ENCODE peak calls at places on chromosomes 2 and 18, in nine cellular contexts. One of them, this sample, is unnamed.

GRCh38 chr2:72539145-72539552 is 286.7 kb downstream of the EXOC6B start:
- DNase-seq in GM23338: peak; percentile 44
- DNase-seq in cardiac muscle cell: no peak
- DNase-seq in heart left ventricle: no peak
- DNase-seq in thoracic aorta: no peak
- DNase-seq in IMR-90: peak; percentile 53
- DNase-seq in suprapubic skin: no peak
- DNase-seq in uterus: no peak
- DNase-seq in fibroblast of lung: peak; percentile 6
- DNase-seq in this sample: no peak

GRCh38 chr2:196205891-196206408 is 34.6 kb upstream of the STK17B start:
- DNase-seq in GM23338: no peak
- DNase-seq in cardiac muscle cell: no peak
- DNase-seq in heart left ventricle: no peak
- DNase-seq in thoracic aorta: no peak
- DNase-seq in IMR-90: no peak
- DNase-seq in suprapubic skin: no peak
- DNase-seq in uterus: no peak
- DNase-seq in fibroblast of lung: peak; percentile 44
- DNase-seq in this sample: no peak

GRCh38 chr2:201680743-201681142 is 17.7 kb downstream of the MPP4 start:
- DNase-seq in GM23338: peak; percentile 85
- DNase-seq in cardiac muscle cell: peak; percentile 2
- DNase-seq in heart left ventricle: no peak
- DNase-seq in thoracic aorta: no peak
- DNase-seq in IMR-90: no peak
- DNase-seq in suprapubic skin: no peak
- DNase-seq in uterus: no peak
- DNase-seq in fibroblast of lung: peak; percentile 4
- DNase-seq in this sample: no peak

GRCh38 chr2:18831916-18832510 is 242.6 kb upstream of the NT5C1B start:
- DNase-seq in GM23338: no peak
- DNase-seq in cardiac muscle cell: no peak
- DNase-seq in heart left ventricle: no peak
- DNase-seq in thoracic aorta: no peak
- DNase-seq in IMR-90: peak; percentile 25
- DNase-seq in suprapubic skin: no peak
- DNase-seq in uterus: no peak
- DNase-seq in fibroblast of lung: no peak
- DNase-seq in this sample: no peak

GRCh38 chr2:974054-974453 is 23.4 kb downstream of the SNTG2 start:
- DNase-seq in GM23338: no peak
- DNase-seq in cardiac muscle cell: no peak
- DNase-seq in heart left ventricle: no peak
- DNase-seq in thoracic aorta: no peak
- DNase-seq in IMR-90: no peak
- DNase-seq in suprapubic skin: no peak
- DNase-seq in uterus: no peak
- DNase-seq in fibroblast of lung: no peak
- DNase-seq in this sample: no peak

GRCh38 chr2:163471947-163472346 is 263.9 kb downstream of the FIGN start:
- DNase-seq in GM23338: peak; percentile 29
- DNase-seq in cardiac muscle cell: peak; percentile 47
- DNase-seq in heart left ventricle: no peak
- DNase-seq in thoracic aorta: no peak
- DNase-seq in IMR-90: peak; percentile 3
- DNase-seq in suprapubic skin: no peak
- DNase-seq in uterus: no peak
- DNase-seq in fibroblast of lung: peak; percentile 30
- DNase-seq in this sample: no peak

GRCh38 chr2:74849228-74849892 is 15.4 kb downstream of the HK2 start:
- DNase-seq in GM23338: peak; percentile 77
- DNase-seq in cardiac muscle cell: no peak
- DNase-seq in heart left ventricle: peak; percentile 51
- DNase-seq in thoracic aorta: no peak
- DNase-seq in IMR-90: peak; percentile 33
- DNase-seq in suprapubic skin: no peak
- DNase-seq in uterus: no peak
- DNase-seq in fibroblast of lung: no peak
- DNase-seq in this sample: no peak

GRCh38 chr2:144004742-144005141 is 515.2 kb downstream of the ZEB2 start:
- DNase-seq in GM23338: no peak
- DNase-seq in cardiac muscle cell: no peak
- DNase-seq in heart left ventricle: no peak
- DNase-seq in thoracic aorta: no peak
- DNase-seq in IMR-90: no peak
- DNase-seq in suprapubic skin: no peak
- DNase-seq in uterus: no peak
- DNase-seq in fibroblast of lung: no peak
- DNase-seq in this sample: no peak

GRCh38 chr2:17971531-17971930 is 93.1 kb downstream of the KCNS3 start:
- DNase-seq in GM23338: no peak
- DNase-seq in cardiac muscle cell: no peak
- DNase-seq in heart left ventricle: no peak
- DNase-seq in thoracic aorta: no peak
- DNase-seq in IMR-90: no peak
- DNase-seq in suprapubic skin: no peak
- DNase-seq in uterus: no peak
- DNase-seq in fibroblast of lung: no peak
- DNase-seq in this sample: no peak

DNA sequence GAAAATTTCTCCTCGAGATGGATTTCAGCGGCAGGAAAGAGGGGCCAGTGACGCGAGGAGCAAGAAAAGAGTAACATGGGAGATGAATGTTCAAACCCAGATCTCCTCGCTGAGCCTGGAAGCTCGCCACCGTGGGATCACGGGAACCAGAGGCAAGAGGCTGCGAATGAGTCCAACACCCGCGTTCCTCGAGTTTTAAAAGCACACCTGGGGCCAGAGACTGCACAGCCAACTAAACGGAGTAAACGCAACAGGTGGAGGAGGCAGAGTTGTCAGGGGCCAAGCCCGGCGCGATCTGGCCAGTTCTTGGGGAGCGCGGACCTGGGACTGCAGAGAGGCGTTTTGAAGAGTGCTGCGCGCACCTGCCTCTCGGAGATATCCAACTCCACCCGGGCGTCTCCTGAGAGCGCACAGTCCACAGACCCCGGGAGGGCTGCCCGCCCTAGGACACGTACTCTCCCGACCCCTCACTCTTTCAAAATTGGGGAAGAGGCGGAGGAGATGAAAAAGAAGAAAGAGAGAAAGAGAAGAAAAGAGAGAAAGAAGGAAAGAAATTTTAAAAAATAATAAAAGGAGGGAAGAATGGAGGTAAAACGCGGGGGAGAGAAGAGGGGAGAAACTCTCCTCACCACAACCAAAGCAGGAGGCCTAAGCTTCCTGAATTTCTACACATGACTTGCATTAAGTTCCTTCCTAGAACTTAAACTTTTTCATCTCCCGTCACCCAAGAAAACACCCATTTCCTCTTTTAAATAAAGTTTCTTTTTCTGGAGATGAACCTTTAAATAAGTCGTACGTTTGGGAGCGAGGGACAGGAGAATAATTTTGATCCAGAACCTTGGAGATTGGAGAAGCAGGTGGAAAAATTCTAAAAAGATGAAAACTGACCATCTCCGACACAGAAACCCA is 5.3 kb upstream of the PAX3 start:
- DNase-seq in GM23338: peak; percentile 59
- DNase-seq in cardiac muscle cell: no peak
- DNase-seq in heart left ventricle: no peak
- DNase-seq in thoracic aorta: no peak
- DNase-seq in IMR-90: no peak
- DNase-seq in suprapubic skin: no peak
- DNase-seq in uterus: no peak
- DNase-seq in fibroblast of lung: no peak
- DNase-seq in this sample: no peak
- H3K4me1 ChIP-seq in GM23338: peaks cover 71% of the 10 kb centered on the region
- H3K4me1 ChIP-seq in cardiac muscle cell: peaks cover 17% of the 10 kb centered on the region
- H3K4me1 ChIP-seq in heart left ventricle: peaks cover 29% of the 10 kb centered on the region
- H3K4me1 ChIP-seq in thoracic aorta: peaks cover 15% of the 10 kb centered on the region
- H3K4me1 ChIP-seq in IMR-90: peaks cover 2% of the 10 kb centered on the region
- H3K4me1 ChIP-seq in suprapubic skin: peaks cover 56% of the 10 kb centered on the region
- H3K4me1 ChIP-seq in uterus: no peaks in the 10 kb centered on the region
- H3K4me1 ChIP-seq in fibroblast of lung: peaks cover 4% of the 10 kb centered on the region
- H3K4me1 ChIP-seq in this sample: peaks cover 2% of the 10 kb centered on the region

GRCh38 chr18:2902327-2902726 is 55.5 kb downstream of the EMILIN2 start:
- DNase-seq in GM23338: no peak
- DNase-seq in cardiac muscle cell: no peak
- DNase-seq in heart left ventricle: peak; percentile 9
- DNase-seq in thoracic aorta: no peak
- DNase-seq in IMR-90: no peak
- DNase-seq in suprapubic skin: peak; percentile 49
- DNase-seq in uterus: no peak
- DNase-seq in fibroblast of lung: no peak
- DNase-seq in this sample: no peak

GRCh38 chr18:2901405-2901989 is 54.7 kb downstream of the EMILIN2 start:
- DNase-seq in GM23338: no peak
- DNase-seq in cardiac muscle cell: no peak
- DNase-seq in heart left ventricle: no peak
- DNase-seq in thoracic aorta: no peak
- DNase-seq in IMR-90: peak; percentile 22
- DNase-seq in suprapubic skin: peak; percentile 78
- DNase-seq in uterus: peak; percentile 73
- DNase-seq in fibroblast of lung: peak; percentile 73
- DNase-seq in this sample: peak; percentile 66

GRCh38 chr18:2905802-2906521 is 59.2 kb downstream of the EMILIN2 start:
- DNase-seq in GM23338: peak; percentile 69
- DNase-seq in cardiac muscle cell: no peak
- DNase-seq in heart left ventricle: peak; percentile 90
- DNase-seq in thoracic aorta: no peak
- DNase-seq in IMR-90: no peak
- DNase-seq in suprapubic skin: peak; percentile 88
- DNase-seq in uterus: peak; percentile 73
- DNase-seq in fibroblast of lung: peak; percentile 59
- DNase-seq in this sample: peak; percentile 79

GRCh38 chr18:2900742-2901404 is 54.1 kb downstream of the EMILIN2 start:
- DNase-seq in GM23338: no peak
- DNase-seq in cardiac muscle cell: peak; percentile 36
- DNase-seq in heart left ventricle: no peak
- DNase-seq in thoracic aorta: no peak
- DNase-seq in IMR-90: no peak
- DNase-seq in suprapubic skin: peak; percentile 45
- DNase-seq in uterus: no peak
- DNase-seq in fibroblast of lung: no peak
- DNase-seq in this sample: peak; percentile 19

DNA sequence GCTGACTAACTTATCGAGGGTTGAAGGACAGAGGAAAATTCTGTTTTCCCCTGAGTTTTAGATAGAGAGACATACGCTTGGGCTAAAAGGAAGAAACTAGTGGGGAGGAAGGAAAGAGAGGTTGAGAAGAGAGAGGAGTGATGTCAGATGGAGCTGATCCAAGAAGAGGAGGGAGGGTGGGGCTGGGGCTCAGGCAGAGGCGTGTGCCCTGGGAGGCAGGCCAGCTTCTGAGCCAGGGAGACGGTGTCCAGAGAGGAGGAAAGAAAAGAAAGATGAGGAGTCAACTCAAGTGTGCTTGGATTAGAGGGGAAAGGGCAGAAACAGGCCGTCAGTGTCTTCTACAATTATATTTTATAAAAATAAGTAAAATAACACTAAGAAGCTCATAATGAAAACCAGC is 56.2 kb downstream of the EMILIN2 start:
- DNase-seq in GM23338: no peak
- DNase-seq in cardiac muscle cell: peak; percentile 45
- DNase-seq in heart left ventricle: peak; percentile 79
- DNase-seq in thoracic aorta: no peak
- DNase-seq in IMR-90: peak; percentile 61
- DNase-seq in suprapubic skin: peak; percentile 84
- DNase-seq in uterus: peak; percentile 82
- DNase-seq in fibroblast of lung: peak; percentile 86
- DNase-seq in this sample: peak; percentile 89
- H3K4me1 ChIP-seq in GM23338: peaks cover 19% of the 10 kb centered on the region
- H3K4me1 ChIP-seq in cardiac muscle cell: peaks cover 46% of the 10 kb centered on the region
- H3K4me1 ChIP-seq in heart left ventricle: peaks cover 36% of the 10 kb centered on the region
- H3K4me1 ChIP-seq in thoracic aorta: no peaks in the 10 kb centered on the region
- H3K4me1 ChIP-seq in IMR-90: peaks cover 5% of the 10 kb centered on the region
- H3K4me1 ChIP-seq in suprapubic skin: peaks cover 50% of the 10 kb centered on the region
- H3K4me1 ChIP-seq in uterus: peaks cover 7% of the 10 kb centered on the region
- H3K4me1 ChIP-seq in fibroblast of lung: peaks cover 11% of the 10 kb centered on the region
- H3K4me1 ChIP-seq in this sample: peaks cover 11% of the 10 kb centered on the region

GRCh38 chr2:182862003-182862402 is 4.4 kb downstream of the FRZB start:
- DNase-seq in GM23338: no peak
- DNase-seq in cardiac muscle cell: no peak
- DNase-seq in heart left ventricle: peak; percentile 29
- DNase-seq in thoracic aorta: peak; percentile 3
- DNase-seq in IMR-90: no peak
- DNase-seq in suprapubic skin: no peak
- DNase-seq in uterus: peak; percentile 22
- DNase-seq in fibroblast of lung: no peak
- DNase-seq in this sample: no peak

GRCh38 chr2:182855376-182855775 is 11.1 kb downstream of the FRZB start:
- DNase-seq in GM23338: no peak
- DNase-seq in cardiac muscle cell: no peak
- DNase-seq in heart left ventricle: no peak
- DNase-seq in thoracic aorta: no peak
- DNase-seq in IMR-90: no peak
- DNase-seq in suprapubic skin: no peak
- DNase-seq in uterus: no peak
- DNase-seq in fibroblast of lung: no peak
- DNase-seq in this sample: no peak

GRCh38 chr2:182860858-182861257 is 5.6 kb downstream of the FRZB start:
- DNase-seq in GM23338: no peak
- DNase-seq in cardiac muscle cell: no peak
- DNase-seq in heart left ventricle: no peak
- DNase-seq in thoracic aorta: no peak
- DNase-seq in IMR-90: no peak
- DNase-seq in suprapubic skin: no peak
- DNase-seq in uterus: no peak
- DNase-seq in fibroblast of lung: no peak
- DNase-seq in this sample: no peak

GRCh38 chr2:182854405-182855105 is 11.9 kb downstream of the FRZB start:
- DNase-seq in GM23338: peak; percentile 35
- DNase-seq in cardiac muscle cell: peak; percentile 62
- DNase-seq in heart left ventricle: no peak
- DNase-seq in thoracic aorta: no peak
- DNase-seq in IMR-90: peak; percentile 10
- DNase-seq in suprapubic skin: no peak
- DNase-seq in uterus: no peak
- DNase-seq in fibroblast of lung: no peak
- DNase-seq in this sample: no peak

GRCh38 chr2:182858671-182859070 is 7.8 kb downstream of the FRZB start:
- DNase-seq in GM23338: no peak
- DNase-seq in cardiac muscle cell: no peak
- DNase-seq in heart left ventricle: no peak
- DNase-seq in thoracic aorta: no peak
- DNase-seq in IMR-90: peak; percentile 26
- DNase-seq in suprapubic skin: no peak
- DNase-seq in uterus: no peak
- DNase-seq in fibroblast of lung: no peak
- DNase-seq in this sample: no peak
- H3K4me1 ChIP-seq in GM23338: no peaks in the 10 kb centered on the region
- H3K4me1 ChIP-seq in cardiac muscle cell: peaks cover 9% of the 10 kb centered on the region
- H3K4me1 ChIP-seq in heart left ventricle: peaks cover 7% of the 10 kb centered on the region
- H3K4me1 ChIP-seq in thoracic aorta: peaks cover 19% of the 10 kb centered on the region
- H3K4me1 ChIP-seq in IMR-90: no peaks in the 10 kb centered on the region
- H3K4me1 ChIP-seq in suprapubic skin: no peaks in the 10 kb centered on the region
- H3K4me1 ChIP-seq in uterus: no peaks in the 10 kb centered on the region
- H3K4me1 ChIP-seq in fibroblast of lung: no peaks in the 10 kb centered on the region
- H3K4me1 ChIP-seq in this sample: peaks cover 2% of the 10 kb centered on the region

DNA sequence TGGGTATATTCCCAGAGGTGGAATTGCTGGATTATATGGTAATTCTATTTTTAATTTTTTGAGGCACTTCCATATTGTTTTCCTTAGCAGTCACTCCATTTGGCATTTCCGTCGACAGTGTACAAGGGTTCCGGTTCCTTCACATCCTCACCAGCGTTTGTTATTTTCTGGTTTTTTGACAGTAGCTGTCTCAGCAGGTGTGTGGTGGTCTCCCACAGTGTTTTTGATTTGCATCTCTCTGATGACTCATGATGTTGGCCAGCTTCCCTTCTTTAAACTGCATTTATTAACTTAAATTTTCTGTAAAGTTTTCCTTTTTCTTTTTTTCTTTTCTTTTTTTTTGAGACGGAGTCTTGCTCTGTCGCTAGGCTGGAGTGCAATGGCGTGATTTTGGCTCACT is 19.7 kb downstream of the SH3BP4 start:
- DNase-seq in GM23338: no peak
- DNase-seq in cardiac muscle cell: no peak
- DNase-seq in heart left ventricle: no peak
- DNase-seq in thoracic aorta: no peak
- DNase-seq in IMR-90: no peak
- DNase-seq in suprapubic skin: no peak
- DNase-seq in uterus: no peak
- DNase-seq in fibroblast of lung: no peak
- DNase-seq in this sample: no peak
- H3K4me1 ChIP-seq in GM23338: peaks cover 48% of the 10 kb centered on the region
- H3K4me1 ChIP-seq in cardiac muscle cell: peaks cover 15% of the 10 kb centered on the region
- H3K4me1 ChIP-seq in heart left ventricle: peaks cover 21% of the 10 kb centered on the region
- H3K4me1 ChIP-seq in thoracic aorta: peaks cover 6% of the 10 kb centered on the region
- H3K4me1 ChIP-seq in IMR-90: peaks cover 49% of the 10 kb centered on the region
- H3K4me1 ChIP-seq in suprapubic skin: peaks cover 24% of the 10 kb centered on the region
- H3K4me1 ChIP-seq in uterus: no peaks in the 10 kb centered on the region
- H3K4me1 ChIP-seq in fibroblast of lung: peaks cover 15% of the 10 kb centered on the region
- H3K4me1 ChIP-seq in this sample: peaks cover 17% of the 10 kb centered on the region

This sample was measured in ovary.